ENCODE peak calls at places on chromosomes 4 and X, in five cellular contexts. One of them, this sample, is unnamed. For H3K36me3, the result is how much of the 10 kb centered on the place peaks cover.

GRCh38 chrX:20620301-20620700 is 353.6 kb upstream of the RPS6KA3 start:
- DNase-seq in effector memory CD4-positive, alpha-beta T cell: no peak
- DNase-seq in GM12878: no peak
- DNase-seq in breast epithelium: no peak
- DNase-seq in naive thymus-derived CD4-positive, alpha-beta T cell: no peak
- DNase-seq in this sample: no peak

GRCh38 chr4:110096406-110096805 is 102.0 kb downstream of the ELOVL6 start:
- DNase-seq in naive thymus-derived CD4-positive, alpha-beta T cell: no peak
- DNase-seq in effector memory CD4-positive, alpha-beta T cell: no peak
- DNase-seq in GM12878: no peak
- DNase-seq in breast epithelium: no peak
- DNase-seq in this sample: no peak

GRCh38 chr4:33302298-33302697 is 2582.1 kb downstream of the PCDH7 start:
- DNase-seq in GM12878: no peak
- DNase-seq in naive thymus-derived CD4-positive, alpha-beta T cell: no peak
- DNase-seq in breast epithelium: no peak
- DNase-seq in effector memory CD4-positive, alpha-beta T cell: no peak
- DNase-seq in this sample: no peak

GRCh38 chr4:109243871-109244270 is 58.6 kb downstream of the COL25A1 start:
- DNase-seq in naive thymus-derived CD4-positive, alpha-beta T cell: no peak
- DNase-seq in effector memory CD4-positive, alpha-beta T cell: no peak
- DNase-seq in GM12878: no peak
- DNase-seq in breast epithelium: no peak
- DNase-seq in this sample: no peak

GRCh38 chr4:103150677-103151076 is 47.5 kb downstream of the CENPE start:
- DNase-seq in naive thymus-derived CD4-positive, alpha-beta T cell: no peak
- DNase-seq in effector memory CD4-positive, alpha-beta T cell: no peak
- DNase-seq in GM12878: no peak
- DNase-seq in breast epithelium: no peak
- DNase-seq in this sample: no peak

GRCh38 chrX:13254076-13254785 is 65.6 kb downstream of the ATXN3L start:
- DNase-seq in effector memory CD4-positive, alpha-beta T cell: no peak
- DNase-seq in GM12878: peak
- DNase-seq in naive thymus-derived CD4-positive, alpha-beta T cell: no peak
- DNase-seq in breast epithelium: no peak
- DNase-seq in this sample: no peak

GRCh38 chr4:127250577-127250976 is 382.2 kb upstream of the INTU start:
- DNase-seq in breast epithelium: no peak
- DNase-seq in naive thymus-derived CD4-positive, alpha-beta T cell: no peak
- DNase-seq in GM12878: no peak
- DNase-seq in effector memory CD4-positive, alpha-beta T cell: no peak
- DNase-seq in this sample: no peak

GRCh38 chrX:63764946-63765345 is 20.1 kb downstream of the ARHGEF9 start:
- DNase-seq in naive thymus-derived CD4-positive, alpha-beta T cell: no peak
- DNase-seq in GM12878: no peak
- DNase-seq in effector memory CD4-positive, alpha-beta T cell: no peak
- DNase-seq in breast epithelium: no peak
- DNase-seq in this sample: no peak

GRCh38 chr4:41878170-41878941 is 56.9 kb upstream of the TMEM33 start:
- DNase-seq in effector memory CD4-positive, alpha-beta T cell: no peak
- DNase-seq in GM12878: no peak
- DNase-seq in naive thymus-derived CD4-positive, alpha-beta T cell: no peak
- DNase-seq in breast epithelium: no peak
- DNase-seq in this sample: no peak

GRCh38 chrX:95718746-95719145 is 965.9 kb upstream of the DIAPH2 start:
- DNase-seq in naive thymus-derived CD4-positive, alpha-beta T cell: no peak
- DNase-seq in effector memory CD4-positive, alpha-beta T cell: no peak
- DNase-seq in GM12878: no peak
- DNase-seq in breast epithelium: no peak
- DNase-seq in this sample: no peak

GRCh38 chrX:74493806-74494205 is 72.5 kb downstream of the SLC16A2 start:
- DNase-seq in naive thymus-derived CD4-positive, alpha-beta T cell: no peak
- DNase-seq in effector memory CD4-positive, alpha-beta T cell: no peak
- DNase-seq in breast epithelium: no peak
- DNase-seq in GM12878: no peak
- DNase-seq in this sample: no peak

GRCh38 chrX:9988762-9989161 is 21.6 kb downstream of the CLDN34 start:
- DNase-seq in naive thymus-derived CD4-positive, alpha-beta T cell: peak
- DNase-seq in effector memory CD4-positive, alpha-beta T cell: no peak
- DNase-seq in GM12878: no peak
- DNase-seq in breast epithelium: no peak
- DNase-seq in this sample: no peak

GRCh38 chrX:94914235-94914634 is 1240.2 kb downstream of the FAM133A start:
- DNase-seq in GM12878: no peak
- DNase-seq in effector memory CD4-positive, alpha-beta T cell: no peak
- DNase-seq in breast epithelium: no peak
- DNase-seq in naive thymus-derived CD4-positive, alpha-beta T cell: no peak
- DNase-seq in this sample: no peak

GRCh38 chrX:14476169-14476568 is 53.2 kb upstream of the GLRA2 start:
- DNase-seq in GM12878: no peak
- DNase-seq in breast epithelium: no peak
- DNase-seq in naive thymus-derived CD4-positive, alpha-beta T cell: no peak
- DNase-seq in effector memory CD4-positive, alpha-beta T cell: no peak
- DNase-seq in this sample: no peak

GRCh38 chrX:135087867-135088266 is 32.5 kb downstream of the ETDB start:
- DNase-seq in effector memory CD4-positive, alpha-beta T cell: no peak
- DNase-seq in naive thymus-derived CD4-positive, alpha-beta T cell: no peak
- DNase-seq in GM12878: no peak
- DNase-seq in breast epithelium: no peak
- DNase-seq in this sample: no peak

GRCh38 chr4:58301384-58301783 is 1191.2 kb upstream of the IGFBP7 start:
- DNase-seq in naive thymus-derived CD4-positive, alpha-beta T cell: no peak
- DNase-seq in breast epithelium: no peak
- DNase-seq in GM12878: no peak
- DNase-seq in effector memory CD4-positive, alpha-beta T cell: no peak
- DNase-seq in this sample: no peak

GRCh38 chr4:117965608-117966007 is 68.7 kb upstream of the NDST3 start:
- DNase-seq in effector memory CD4-positive, alpha-beta T cell: no peak
- DNase-seq in breast epithelium: no peak
- DNase-seq in GM12878: no peak
- DNase-seq in naive thymus-derived CD4-positive, alpha-beta T cell: peak
- DNase-seq in this sample: no peak

GRCh38 chr4:123017636-123018390 is 95.4 kb upstream of the NUDT6 start:
- DNase-seq in effector memory CD4-positive, alpha-beta T cell: no peak
- DNase-seq in GM12878: no peak
- DNase-seq in naive thymus-derived CD4-positive, alpha-beta T cell: no peak
- DNase-seq in breast epithelium: no peak
- DNase-seq in this sample: no peak

GRCh38 chr4:89674876-89675459 is 162.0 kb downstream of the SNCA start:
- DNase-seq in effector memory CD4-positive, alpha-beta T cell: no peak
- DNase-seq in GM12878: no peak
- DNase-seq in naive thymus-derived CD4-positive, alpha-beta T cell: no peak
- DNase-seq in breast epithelium: no peak
- DNase-seq in this sample: no peak

GRCh38 chr4:24472514-24473308 is 111.6 kb downstream of the DHX15 start:
- DNase-seq in breast epithelium: peak
- DNase-seq in naive thymus-derived CD4-positive, alpha-beta T cell: peak
- DNase-seq in GM12878: no peak
- DNase-seq in effector memory CD4-positive, alpha-beta T cell: peak
- DNase-seq in this sample: peak

GRCh38 chrX:28589048-28589447 is 1.8 kb downstream of the IL1RAPL1 start:
- DNase-seq in effector memory CD4-positive, alpha-beta T cell: no peak
- DNase-seq in breast epithelium: no peak
- DNase-seq in naive thymus-derived CD4-positive, alpha-beta T cell: no peak
- DNase-seq in GM12878: no peak
- DNase-seq in this sample: no peak

GRCh38 chr4:154928640-154929257 is 147.7 kb downstream of the RBM46 start:
- DNase-seq in breast epithelium: no peak
- DNase-seq in effector memory CD4-positive, alpha-beta T cell: no peak
- DNase-seq in naive thymus-derived CD4-positive, alpha-beta T cell: no peak
- DNase-seq in GM12878: no peak
- DNase-seq in this sample: no peak

GRCh38 chrX:135416546-135416945 is 5.2 kb upstream of the SMIM10L2A start:
- DNase-seq in breast epithelium: no peak
- DNase-seq in naive thymus-derived CD4-positive, alpha-beta T cell: no peak
- DNase-seq in effector memory CD4-positive, alpha-beta T cell: no peak
- DNase-seq in GM12878: no peak
- DNase-seq in this sample: no peak

GRCh38 chr4:52935317-52935716 is 73.2 kb downstream of the RASL11B start:
- DNase-seq in naive thymus-derived CD4-positive, alpha-beta T cell: no peak
- DNase-seq in effector memory CD4-positive, alpha-beta T cell: no peak
- DNase-seq in breast epithelium: no peak
- DNase-seq in GM12878: no peak
- DNase-seq in this sample: no peak

GRCh38 chrX:114047558-114047957 is 536.3 kb upstream of the HTR2C start:
- DNase-seq in effector memory CD4-positive, alpha-beta T cell: no peak
- DNase-seq in GM12878: no peak
- DNase-seq in naive thymus-derived CD4-positive, alpha-beta T cell: no peak
- DNase-seq in breast epithelium: no peak
- DNase-seq in this sample: no peak

GRCh38 chrX:84187501-84188319 is at the start of gene RPS6KA6:
- DNase-seq in breast epithelium: peak
- DNase-seq in naive thymus-derived CD4-positive, alpha-beta T cell: no peak
- DNase-seq in effector memory CD4-positive, alpha-beta T cell: no peak
- DNase-seq in GM12878: no peak
- DNase-seq in this sample: no peak

DNA sequence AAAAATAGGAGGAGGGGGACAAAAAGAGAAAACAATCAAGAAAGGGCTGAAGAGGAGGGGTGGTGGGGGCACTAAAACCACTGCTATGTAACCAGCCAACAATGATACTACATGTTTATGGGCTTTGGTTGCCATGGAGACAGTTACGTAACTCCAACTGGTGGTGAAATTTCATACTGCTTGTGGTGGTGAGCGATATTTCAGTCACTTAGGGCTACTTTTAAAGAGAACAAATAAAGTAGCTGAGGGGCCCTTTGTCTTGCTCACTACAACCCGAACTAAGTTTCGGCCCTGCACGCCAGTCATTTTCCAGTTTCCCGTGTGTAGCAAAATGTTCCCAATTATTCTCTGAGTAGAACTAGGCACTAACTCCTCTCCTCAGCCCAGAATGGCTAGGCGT is 275.2 kb upstream of the EDA2R start:
- DNase-seq in breast epithelium: no peak
- DNase-seq in GM12878: no peak
- DNase-seq in naive thymus-derived CD4-positive, alpha-beta T cell: no peak
- DNase-seq in effector memory CD4-positive, alpha-beta T cell: no peak
- DNase-seq in this sample: no peak
- H3K36me3 ChIP-seq in breast epithelium: under half
- H3K36me3 ChIP-seq in GM12878: under half
- H3K36me3 ChIP-seq in naive thymus-derived CD4-positive, alpha-beta T cell: under half
- H3K36me3 ChIP-seq in effector memory CD4-positive, alpha-beta T cell: under half
- H3K36me3 ChIP-seq in this sample: under half

DNA sequence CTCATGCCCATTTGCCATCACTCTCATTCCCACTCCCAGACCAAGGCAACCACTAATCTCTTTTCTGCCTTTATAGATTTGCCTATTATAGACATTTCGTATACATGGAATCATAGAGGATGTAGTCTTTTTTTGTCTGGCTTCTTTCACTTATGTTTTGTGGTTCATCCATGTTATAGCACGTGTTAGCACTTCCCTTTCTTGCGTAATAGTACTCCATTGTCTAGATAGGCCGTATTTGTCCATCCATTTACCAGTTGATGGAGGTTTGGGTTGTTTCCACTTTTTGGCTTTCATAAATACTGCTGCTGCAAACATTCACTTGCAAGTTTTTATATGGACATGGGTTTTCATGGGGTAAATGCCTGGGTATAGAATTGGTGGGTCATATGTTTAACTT is 48.4 kb downstream of the KIF4A start:
- DNase-seq in GM12878: no peak
- DNase-seq in breast epithelium: no peak
- DNase-seq in naive thymus-derived CD4-positive, alpha-beta T cell: no peak
- DNase-seq in effector memory CD4-positive, alpha-beta T cell: no peak
- DNase-seq in this sample: no peak
- H3K36me3 ChIP-seq in GM12878: under half
- H3K36me3 ChIP-seq in breast epithelium: under half
- H3K36me3 ChIP-seq in naive thymus-derived CD4-positive, alpha-beta T cell: under half
- H3K36me3 ChIP-seq in effector memory CD4-positive, alpha-beta T cell: under half
- H3K36me3 ChIP-seq in this sample: under half

GRCh38 chr4:761739-762138 is 56.1 kb downstream of the PCGF3 start:
- DNase-seq in breast epithelium: no peak
- DNase-seq in effector memory CD4-positive, alpha-beta T cell: no peak
- DNase-seq in GM12878: no peak
- DNase-seq in naive thymus-derived CD4-positive, alpha-beta T cell: no peak
- DNase-seq in this sample: no peak

GRCh38 chr4:762211-763190 is 56.9 kb downstream of the PCGF3 start:
- DNase-seq in naive thymus-derived CD4-positive, alpha-beta T cell: no peak
- DNase-seq in GM12878: no peak
- DNase-seq in effector memory CD4-positive, alpha-beta T cell: no peak
- DNase-seq in breast epithelium: no peak
- DNase-seq in this sample: no peak

GRCh38 chr4:764405-765169 is 59.0 kb downstream of the PCGF3 start:
- DNase-seq in GM12878: no peak
- DNase-seq in effector memory CD4-positive, alpha-beta T cell: no peak
- DNase-seq in naive thymus-derived CD4-positive, alpha-beta T cell: no peak
- DNase-seq in breast epithelium: no peak
- DNase-seq in this sample: no peak

GRCh38 chr4:763191-763810 is 57.7 kb downstream of the PCGF3 start:
- DNase-seq in GM12878: no peak
- DNase-seq in naive thymus-derived CD4-positive, alpha-beta T cell: no peak
- DNase-seq in effector memory CD4-positive, alpha-beta T cell: no peak
- DNase-seq in breast epithelium: no peak
- DNase-seq in this sample: no peak

DNA sequence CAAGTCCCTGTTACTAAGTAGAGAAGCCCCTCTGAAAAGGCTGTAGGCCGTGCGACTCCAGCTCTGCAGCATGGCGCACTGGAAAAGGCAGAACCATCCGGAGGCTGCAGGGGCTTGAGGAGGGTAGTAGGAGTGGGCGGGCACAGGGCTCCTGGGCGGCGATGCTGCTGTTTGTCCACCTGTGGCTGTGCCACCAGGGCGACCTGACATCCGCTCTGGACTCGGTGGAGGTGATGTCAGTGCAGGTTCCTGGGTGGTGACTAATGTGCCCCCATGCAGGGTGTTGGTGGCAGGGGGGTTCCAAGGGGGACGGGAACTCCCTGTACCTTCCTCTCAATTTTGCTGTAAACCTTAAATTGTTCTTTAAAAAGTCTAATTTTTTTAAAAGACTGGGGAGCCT is 58.3 kb downstream of the PCGF3 start:
- DNase-seq in GM12878: no peak
- DNase-seq in breast epithelium: no peak
- DNase-seq in effector memory CD4-positive, alpha-beta T cell: no peak
- DNase-seq in naive thymus-derived CD4-positive, alpha-beta T cell: no peak
- DNase-seq in this sample: no peak
- H3K36me3 ChIP-seq in GM12878: under half
- H3K36me3 ChIP-seq in breast epithelium: under half
- H3K36me3 ChIP-seq in effector memory CD4-positive, alpha-beta T cell: under half
- H3K36me3 ChIP-seq in naive thymus-derived CD4-positive, alpha-beta T cell: under half
- H3K36me3 ChIP-seq in this sample: under half

GRCh38 chrX:153723351-153724251 is 586 bp downstream of the BCAP31 start:
- DNase-seq in GM12878: no peak
- DNase-seq in effector memory CD4-positive, alpha-beta T cell: peak
- DNase-seq in naive thymus-derived CD4-positive, alpha-beta T cell: no peak
- DNase-seq in breast epithelium: no peak
- DNase-seq in this sample: no peak

GRCh38 chrX:153722704-153723350 is 1.4 kb downstream of the BCAP31 start:
- DNase-seq in effector memory CD4-positive, alpha-beta T cell: no peak
- DNase-seq in naive thymus-derived CD4-positive, alpha-beta T cell: no peak
- DNase-seq in breast epithelium: no peak
- DNase-seq in GM12878: no peak
- DNase-seq in this sample: no peak

GRCh38 chrX:153717445-153717844 is 6.7 kb downstream of the BCAP31 start:
- DNase-seq in effector memory CD4-positive, alpha-beta T cell: no peak
- DNase-seq in GM12878: no peak
- DNase-seq in naive thymus-derived CD4-positive, alpha-beta T cell: no peak
- DNase-seq in breast epithelium: no peak
- DNase-seq in this sample: no peak

GRCh38 chrX:153719238-153719637 is 4.9 kb downstream of the BCAP31 start:
- DNase-seq in GM12878: no peak
- DNase-seq in naive thymus-derived CD4-positive, alpha-beta T cell: no peak
- DNase-seq in effector memory CD4-positive, alpha-beta T cell: no peak
- DNase-seq in breast epithelium: no peak
- DNase-seq in this sample: no peak

GRCh38 chrX:153719701-153720100 is 4.5 kb downstream of the BCAP31 start:
- DNase-seq in naive thymus-derived CD4-positive, alpha-beta T cell: no peak
- DNase-seq in breast epithelium: no peak
- DNase-seq in GM12878: no peak
- DNase-seq in effector memory CD4-positive, alpha-beta T cell: no peak
- DNase-seq in this sample: no peak
- H3K36me3 ChIP-seq in naive thymus-derived CD4-positive, alpha-beta T cell: under half
- H3K36me3 ChIP-seq in breast epithelium: under half
- H3K36me3 ChIP-seq in GM12878: under half
- H3K36me3 ChIP-seq in effector memory CD4-positive, alpha-beta T cell: under half
- H3K36me3 ChIP-seq in this sample: under half

This sample was measured in esophagus muscularis mucosa.